ENCODE peak calls at places on chromosomes 3 and 15, in seven cellular contexts. One of them, this sample, is unnamed.

GRCh38 chr3:105377716-105378115 is 11.0 kb downstream of the ALCAM start:
- DNase-seq in upper lobe of left lung: no peak
- DNase-seq in uterus: no peak
- DNase-seq in foreskin fibroblast: no peak
- DNase-seq in fibroblast of mammary gland: no peak
- DNase-seq in brain microvascular endothelial cell: no peak
- DNase-seq in neuronal stem cell: no peak
- DNase-seq in this sample: no peak

GRCh38 chr15:98616397-98616796 is 31.9 kb upstream of the IGF1R start:
- DNase-seq in upper lobe of left lung: no peak
- DNase-seq in brain microvascular endothelial cell: no peak
- DNase-seq in fibroblast of mammary gland: no peak
- DNase-seq in foreskin fibroblast: no peak
- DNase-seq in uterus: no peak
- DNase-seq in neuronal stem cell: no peak
- DNase-seq in this sample: no peak

GRCh38 chr3:169666501-169667379 is 3.2 kb upstream of the MECOM start:
- DNase-seq in upper lobe of left lung: no peak
- DNase-seq in foreskin fibroblast: no peak
- DNase-seq in fibroblast of mammary gland: no peak
- DNase-seq in brain microvascular endothelial cell: no peak
- DNase-seq in neuronal stem cell: peak; percentile 30
- DNase-seq in uterus: no peak
- DNase-seq in this sample: no peak

GRCh38 chr3:193730498-193730897 is 137.5 kb downstream of the OPA1 start:
- DNase-seq in fibroblast of mammary gland: no peak
- DNase-seq in uterus: no peak
- DNase-seq in neuronal stem cell: no peak
- DNase-seq in foreskin fibroblast: no peak
- DNase-seq in brain microvascular endothelial cell: no peak
- DNase-seq in upper lobe of left lung: no peak
- DNase-seq in this sample: no peak

GRCh38 chr3:159619341-159619885 is 369.2 kb upstream of the IL12A start:
- DNase-seq in brain microvascular endothelial cell: peak; percentile 33
- DNase-seq in neuronal stem cell: peak; percentile 61
- DNase-seq in fibroblast of mammary gland: peak; percentile 60
- DNase-seq in uterus: no peak
- DNase-seq in upper lobe of left lung: no peak
- DNase-seq in foreskin fibroblast: peak; percentile 63
- DNase-seq in this sample: no peak

GRCh38 chr3:85801955-85802354 is 843.2 kb downstream of the CADM2 start:
- DNase-seq in upper lobe of left lung: no peak
- DNase-seq in foreskin fibroblast: peak; percentile 62
- DNase-seq in fibroblast of mammary gland: no peak
- DNase-seq in neuronal stem cell: peak; percentile 9
- DNase-seq in brain microvascular endothelial cell: no peak
- DNase-seq in uterus: no peak
- DNase-seq in this sample: peak; percentile 16

GRCh38 chr3:170079466-170080165 is 41.8 kb downstream of the GPR160 start:
- DNase-seq in fibroblast of mammary gland: no peak
- DNase-seq in uterus: no peak
- DNase-seq in upper lobe of left lung: no peak
- DNase-seq in neuronal stem cell: no peak
- DNase-seq in foreskin fibroblast: peak; percentile 48
- DNase-seq in brain microvascular endothelial cell: no peak
- DNase-seq in this sample: no peak

GRCh38 chr3:194382196-194382891 is 12.8 kb upstream of the LRRC15 start:
- DNase-seq in neuronal stem cell: no peak
- DNase-seq in uterus: no peak
- DNase-seq in fibroblast of mammary gland: no peak
- DNase-seq in foreskin fibroblast: no peak
- DNase-seq in upper lobe of left lung: no peak
- DNase-seq in brain microvascular endothelial cell: no peak
- DNase-seq in this sample: no peak

GRCh38 chr3:43082457-43082856 is 23.4 kb downstream of the POMGNT2 start:
- DNase-seq in uterus: no peak
- DNase-seq in fibroblast of mammary gland: no peak
- DNase-seq in upper lobe of left lung: no peak
- DNase-seq in neuronal stem cell: no peak
- DNase-seq in foreskin fibroblast: no peak
- DNase-seq in brain microvascular endothelial cell: no peak
- DNase-seq in this sample: no peak

GRCh38 chr15:74403981-74404563 is 29.7 kb downstream of the SEMA7A start:
- DNase-seq in neuronal stem cell: no peak
- DNase-seq in brain microvascular endothelial cell: no peak
- DNase-seq in fibroblast of mammary gland: no peak
- DNase-seq in uterus: peak; percentile 66
- DNase-seq in upper lobe of left lung: no peak
- DNase-seq in foreskin fibroblast: no peak
- DNase-seq in this sample: no peak

GRCh38 chr3:171851685-171852084 is 8.5 kb downstream of the TMEM212 start:
- DNase-seq in fibroblast of mammary gland: peak; percentile 68
- DNase-seq in upper lobe of left lung: no peak
- DNase-seq in uterus: no peak
- DNase-seq in neuronal stem cell: no peak
- DNase-seq in foreskin fibroblast: no peak
- DNase-seq in brain microvascular endothelial cell: no peak
- DNase-seq in this sample: no peak

GRCh38 chr3:30188713-30189112 is 417.7 kb upstream of the TGFBR2 start:
- DNase-seq in upper lobe of left lung: no peak
- DNase-seq in fibroblast of mammary gland: peak; percentile 34
- DNase-seq in uterus: no peak
- DNase-seq in foreskin fibroblast: peak; percentile 49
- DNase-seq in brain microvascular endothelial cell: peak; percentile 5
- DNase-seq in neuronal stem cell: no peak
- DNase-seq in this sample: no peak

GRCh38 chr3:60333710-60334109 is 917.5 kb downstream of the FHIT start:
- DNase-seq in foreskin fibroblast: no peak
- DNase-seq in uterus: no peak
- DNase-seq in upper lobe of left lung: no peak
- DNase-seq in fibroblast of mammary gland: peak; percentile 3
- DNase-seq in neuronal stem cell: no peak
- DNase-seq in brain microvascular endothelial cell: no peak
- DNase-seq in this sample: no peak

GRCh38 chr3:46936733-46937250 is 39.8 kb downstream of the CCDC12 start:
- DNase-seq in upper lobe of left lung: no peak
- DNase-seq in foreskin fibroblast: peak; percentile 78
- DNase-seq in neuronal stem cell: no peak
- DNase-seq in fibroblast of mammary gland: peak; percentile 61
- DNase-seq in uterus: no peak
- DNase-seq in brain microvascular endothelial cell: no peak
- DNase-seq in this sample: no peak

GRCh38 chr15:70533931-70534742 is 229.2 kb downstream of the UACA start:
- DNase-seq in uterus: no peak
- DNase-seq in fibroblast of mammary gland: no peak
- DNase-seq in foreskin fibroblast: no peak
- DNase-seq in neuronal stem cell: no peak
- DNase-seq in brain microvascular endothelial cell: no peak
- DNase-seq in upper lobe of left lung: no peak
- DNase-seq in this sample: no peak

GRCh38 chr15:35674873-35675781 is 129.2 kb upstream of the DPH6 start:
- DNase-seq in uterus: no peak
- DNase-seq in foreskin fibroblast: peak; percentile 85
- DNase-seq in brain microvascular endothelial cell: peak; percentile 58
- DNase-seq in neuronal stem cell: no peak
- DNase-seq in upper lobe of left lung: no peak
- DNase-seq in fibroblast of mammary gland: peak; percentile 70
- DNase-seq in this sample: no peak

GRCh38 chr3:54670269-54671000 is 257.4 kb downstream of the LRTM1 start:
- DNase-seq in upper lobe of left lung: no peak
- DNase-seq in uterus: no peak
- DNase-seq in foreskin fibroblast: no peak
- DNase-seq in brain microvascular endothelial cell: no peak
- DNase-seq in fibroblast of mammary gland: no peak
- DNase-seq in neuronal stem cell: no peak
- DNase-seq in this sample: no peak

GRCh38 chr3:72593881-72594397 is 254.3 kb downstream of the SHQ1 start:
- DNase-seq in fibroblast of mammary gland: peak; percentile 38
- DNase-seq in upper lobe of left lung: no peak
- DNase-seq in uterus: no peak
- DNase-seq in foreskin fibroblast: no peak
- DNase-seq in neuronal stem cell: no peak
- DNase-seq in brain microvascular endothelial cell: no peak
- DNase-seq in this sample: no peak

GRCh38 chr3:164351126-164351525 is 727.2 kb downstream of the SI start:
- DNase-seq in neuronal stem cell: no peak
- DNase-seq in uterus: no peak
- DNase-seq in foreskin fibroblast: no peak
- DNase-seq in upper lobe of left lung: no peak
- DNase-seq in fibroblast of mammary gland: no peak
- DNase-seq in brain microvascular endothelial cell: no peak
- DNase-seq in this sample: no peak

GRCh38 chr3:30440880-30441279 is 165.5 kb upstream of the TGFBR2 start:
- DNase-seq in upper lobe of left lung: no peak
- DNase-seq in neuronal stem cell: no peak
- DNase-seq in foreskin fibroblast: no peak
- DNase-seq in uterus: peak; percentile 28
- DNase-seq in fibroblast of mammary gland: peak; percentile 38
- DNase-seq in brain microvascular endothelial cell: no peak
- DNase-seq in this sample: peak; percentile 89

GRCh38 chr3:100455841-100456550 is 36.4 kb upstream of the TMEM45A start:
- DNase-seq in fibroblast of mammary gland: no peak
- DNase-seq in brain microvascular endothelial cell: no peak
- DNase-seq in foreskin fibroblast: no peak
- DNase-seq in upper lobe of left lung: no peak
- DNase-seq in uterus: no peak
- DNase-seq in neuronal stem cell: no peak
- DNase-seq in this sample: no peak

GRCh38 chr15:69537085-69537484 is 84.5 kb downstream of the RPLP1 start:
- DNase-seq in neuronal stem cell: no peak
- DNase-seq in upper lobe of left lung: no peak
- DNase-seq in brain microvascular endothelial cell: no peak
- DNase-seq in fibroblast of mammary gland: no peak
- DNase-seq in foreskin fibroblast: no peak
- DNase-seq in uterus: no peak
- DNase-seq in this sample: no peak

GRCh38 chr3:39149059-39149455 is 4.3 kb downstream of the CSRNP1 start:
- DNase-seq in foreskin fibroblast: no peak
- DNase-seq in uterus: no peak
- DNase-seq in upper lobe of left lung: no peak
- DNase-seq in brain microvascular endothelial cell: no peak
- DNase-seq in neuronal stem cell: no peak
- DNase-seq in fibroblast of mammary gland: no peak
- DNase-seq in this sample: no peak

GRCh38 chr3:39147374-39147709 is 6.0 kb downstream of the CSRNP1 start:
- DNase-seq in brain microvascular endothelial cell: no peak
- DNase-seq in uterus: no peak
- DNase-seq in upper lobe of left lung: no peak
- DNase-seq in neuronal stem cell: no peak
- DNase-seq in foreskin fibroblast: no peak
- DNase-seq in fibroblast of mammary gland: no peak
- DNase-seq in this sample: no peak

GRCh38 chr3:39147711-39148115 is 5.7 kb downstream of the CSRNP1 start:
- DNase-seq in neuronal stem cell: no peak
- DNase-seq in fibroblast of mammary gland: peak; percentile 51
- DNase-seq in brain microvascular endothelial cell: peak; percentile 57
- DNase-seq in foreskin fibroblast: peak; percentile 64
- DNase-seq in upper lobe of left lung: no peak
- DNase-seq in uterus: no peak
- DNase-seq in this sample: no peak

GRCh38 chr3:39149498-39150169 is 3.8 kb downstream of the CSRNP1 start:
- DNase-seq in neuronal stem cell: no peak
- DNase-seq in foreskin fibroblast: no peak
- DNase-seq in upper lobe of left lung: no peak
- DNase-seq in uterus: no peak
- DNase-seq in brain microvascular endothelial cell: no peak
- DNase-seq in fibroblast of mammary gland: no peak
- DNase-seq in this sample: no peak

GRCh38 chr3:39148116-39149058 is 5.0 kb downstream of the CSRNP1 start:
- DNase-seq in neuronal stem cell: no peak
- DNase-seq in brain microvascular endothelial cell: peak; percentile 60
- DNase-seq in upper lobe of left lung: no peak
- DNase-seq in uterus: no peak
- DNase-seq in foreskin fibroblast: peak; percentile 37
- DNase-seq in fibroblast of mammary gland: peak; percentile 35
- DNase-seq in this sample: no peak
- H3K4me3 ChIP-seq in neuronal stem cell: no peak overlapping the region
- H3K4me3 ChIP-seq in brain microvascular endothelial cell: peak overlapping the region; percentile 25
- H3K4me3 ChIP-seq in upper lobe of left lung: peak overlapping the region; percentile 78
- H3K4me3 ChIP-seq in uterus: peak overlapping the region; percentile 3
- H3K4me3 ChIP-seq in foreskin fibroblast: no peak overlapping the region
- H3K4me3 ChIP-seq in fibroblast of mammary gland: no peak overlapping the region
- H3K4me3 ChIP-seq in this sample: peak overlapping the region; percentile 17

DNA sequence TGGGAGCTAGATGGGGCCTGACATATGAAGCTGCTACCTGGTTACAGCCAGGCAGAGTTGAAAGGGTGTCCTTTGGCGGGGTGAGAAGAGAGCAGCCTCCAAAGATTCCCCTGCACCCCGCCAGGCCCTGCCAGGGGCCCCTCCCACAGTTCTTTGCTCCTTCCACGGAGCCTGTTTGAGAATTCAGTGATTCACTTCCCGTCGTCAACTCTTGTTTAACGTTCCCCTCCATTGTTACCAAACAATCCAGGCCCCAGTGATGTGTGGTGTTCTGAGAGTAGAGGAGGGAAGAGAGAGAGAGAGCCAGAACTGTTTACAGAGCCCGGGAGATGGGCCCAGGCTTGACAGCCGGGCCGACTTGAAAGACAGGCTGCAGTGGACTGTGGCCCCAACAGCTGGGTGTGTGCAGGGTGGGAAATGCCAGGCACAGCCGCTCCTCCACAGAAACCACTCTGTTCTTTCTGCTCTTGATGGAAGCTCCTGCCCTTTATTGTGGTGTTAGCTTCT is 81.5 kb downstream of the SMAD3 start:
- DNase-seq in fibroblast of mammary gland: peak; percentile 93
- DNase-seq in neuronal stem cell: no peak
- DNase-seq in foreskin fibroblast: peak; percentile 67
- DNase-seq in brain microvascular endothelial cell: peak; percentile 88
- DNase-seq in upper lobe of left lung: peak; percentile 50
- DNase-seq in uterus: peak; percentile 56
- DNase-seq in this sample: no peak
- H3K4me3 ChIP-seq in fibroblast of mammary gland: no peak overlapping the region
- H3K4me3 ChIP-seq in neuronal stem cell: peak overlapping the region; percentile 9
- H3K4me3 ChIP-seq in foreskin fibroblast: no peak overlapping the region
- H3K4me3 ChIP-seq in brain microvascular endothelial cell: no peak overlapping the region
- H3K4me3 ChIP-seq in upper lobe of left lung: no peak overlapping the region
- H3K4me3 ChIP-seq in uterus: no peak overlapping the region
- H3K4me3 ChIP-seq in this sample: no peak overlapping the region

GRCh38 chr15:51077565-51078153 is 17.0 kb downstream of the TNFAIP8L3 start:
- DNase-seq in neuronal stem cell: peak; percentile 49
- DNase-seq in upper lobe of left lung: peak; percentile 73
- DNase-seq in brain microvascular endothelial cell: peak; percentile 9
- DNase-seq in foreskin fibroblast: peak; percentile 83
- DNase-seq in fibroblast of mammary gland: peak; percentile 70
- DNase-seq in uterus: peak; percentile 86
- DNase-seq in this sample: no peak
- H3K4me3 ChIP-seq in neuronal stem cell: no peak overlapping the region
- H3K4me3 ChIP-seq in upper lobe of left lung: peak overlapping the region; percentile 43
- H3K4me3 ChIP-seq in brain microvascular endothelial cell: peak overlapping the region; percentile 44
- H3K4me3 ChIP-seq in foreskin fibroblast: peak overlapping the region; percentile 23
- H3K4me3 ChIP-seq in fibroblast of mammary gland: peak overlapping the region; percentile 2
- H3K4me3 ChIP-seq in uterus: peak overlapping the region; percentile 22
- H3K4me3 ChIP-seq in this sample: peak overlapping the region; percentile 33

DNA sequence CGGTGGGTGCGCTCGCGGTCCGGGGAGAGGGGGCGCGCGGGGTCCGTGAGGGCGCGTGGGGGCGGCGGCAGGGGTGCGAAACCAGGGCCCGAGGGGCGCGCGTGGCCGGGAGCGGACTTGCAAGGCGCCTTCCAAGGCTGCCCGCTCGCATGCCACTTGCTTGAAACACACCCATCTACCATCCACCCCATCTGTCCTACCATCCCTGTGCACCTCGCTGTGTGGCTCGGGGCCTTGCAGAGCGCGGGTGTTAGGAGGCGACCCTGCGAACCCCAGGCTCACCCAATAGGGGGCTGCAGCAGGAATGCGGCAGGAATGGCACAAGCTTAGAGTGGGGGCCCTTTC is 240 bp downstream of the CFAP100 start:
- DNase-seq in foreskin fibroblast: no peak
- DNase-seq in upper lobe of left lung: no peak
- DNase-seq in fibroblast of mammary gland: no peak
- DNase-seq in neuronal stem cell: no peak
- DNase-seq in brain microvascular endothelial cell: no peak
- DNase-seq in uterus: no peak
- DNase-seq in this sample: no peak
- H3K4me3 ChIP-seq in foreskin fibroblast: no peak overlapping the region
- H3K4me3 ChIP-seq in upper lobe of left lung: peak overlapping the region; percentile 38
- H3K4me3 ChIP-seq in fibroblast of mammary gland: no peak overlapping the region
- H3K4me3 ChIP-seq in neuronal stem cell: peak overlapping the region; percentile 20
- H3K4me3 ChIP-seq in brain microvascular endothelial cell: no peak overlapping the region
- H3K4me3 ChIP-seq in uterus: no peak overlapping the region
- H3K4me3 ChIP-seq in this sample: peak overlapping the region; percentile 11

This sample was measured in retinal pigment epithelial cell.